ENCODE peak calls at places on chromosomes 16 and 17, in five cellular contexts. J is HCT116, E is NCI-H510A treated with DMSO at 0.1 percent for 48 hours, O is B cell, K is A673. R is an unnamed sample.

GRCh38 chr16:1817716-1818115 is 8.9 kb downstream of the HAGH start:
- DNase-seq in K (no peak), O (no peak), J (no peak), E (no peak), R (no peak)

GRCh38 chr16:50213939-50214519 is 52.3 kb upstream of the ADCY7 start:
- DNase-seq in J (peak), K (peak), O (no peak), E (peak), R (peak)

GRCh38 chr16:11291021-11291716 is 10.0 kb upstream of the PRM1 start:
- DNase-seq in O (no peak), K (no peak), J (no peak), E (no peak), R (no peak)

GRCh38 chr17:30376621-30377452 is 1.9 kb upstream of the CPD start:
- DNase-seq in K (peak), E (peak), J (no peak), O (no peak), R (no peak)

GRCh38 chr17:83080641-83081560 is 1.5 kb downstream of the METRNL start:
- DNase-seq in E (no peak), K (no peak), O (peak), J (no peak), R (peak)

GRCh38 chr17:75267403-75268232 is 3.4 kb downstream of the MIF4GD start:
- DNase-seq in O (peak), J (no peak), K (no peak), E (peak), R (no peak)

GRCh38 chr16:88781140-88782077 is 3.6 kb downstream of the PIEZO1 start:
- DNase-seq in E (no peak), O (peak), J (no peak), K (no peak), R (peak)

GRCh38 chr16:68116256-68116853 is 31.2 kb downstream of the NFATC3 start:
- DNase-seq in K (peak), O (no peak), E (no peak), J (no peak), R (peak)

GRCh38 chr17:4515501-4515900 is 16.8 kb downstream of the SPNS2 start:
- DNase-seq in E (no peak), O (no peak), K (no peak), J (no peak), R (no peak)

GRCh38 chr17:22669721-22670120 is 977.4 kb downstream of the KCNJ18 start:
- DNase-seq in J (no peak), E (no peak), K (no peak), O (no peak), R (no peak)

GRCh38 chr17:15157051-15157450 is 108.1 kb downstream of the PMP22 start:
- DNase-seq in J (no peak), K (no peak), E (no peak), O (no peak), R (no peak)

GRCh38 chr17:8122923-8123694 is 797 bp downstream of the HES7 start:
- DNase-seq in O (no peak), J (no peak), K (peak), E (no peak), R (no peak)

R was measured in AML-193.